ENCODE peak calls at places on chromosomes 5 and 9, in nine cellular contexts. X is tibial nerve; E is WERI-Rb-1; T is aorta; S is fibroblast of pulmonary artery; I is foreskin fibroblast; B is cardiac muscle cell; C is naive thymus-derived CD4-positive, alpha-beta T cell; L is body of pancreas. R is an unnamed sample.

GRCh38 chr5:123659495-123659894 is 147.5 kb downstream of the CSNK1G3 start:
- DNase-seq in X (no peak), E (no peak), T (no peak), S (peak; percentile 9), I (no peak), B (no peak), C (no peak), L (no peak), R (no peak)

GRCh38 chr5:132655821-132656773 is 1.9 kb upstream of the IL13 start:
- DNase-seq in X (no peak), E (peak; percentile 30), T (peak; percentile 85), S (no peak), I (no peak), B (no peak), C (no peak), L (no peak), R (no peak)

GRCh38 chr5:173796746-173797495 is 91.2 kb upstream of the CPEB4 start:
- DNase-seq in X (no peak), E (no peak), T (no peak), S (no peak), I (no peak), B (no peak), C (no peak), L (no peak), R (no peak)

GRCh38 chr9:108622467-108622866 is 233.3 kb downstream of the ACTL7B start:
- DNase-seq in X (no peak), E (no peak), T (no peak), S (peak; percentile 64), I (peak; percentile 18), B (peak; percentile 83), C (no peak), L (no peak), R (no peak)

GRCh38 chr9:117116084-117116483 is 298.8 kb downstream of the ASTN2 start:
- DNase-seq in X (no peak), E (no peak), T (no peak), S (no peak), I (no peak), B (no peak), C (no peak), L (no peak), R (no peak)

GRCh38 chr9:20490246-20490834 is 132.0 kb downstream of the MLLT3 start:
- DNase-seq in X (no peak), E (no peak), T (no peak), S (no peak), I (no peak), B (no peak), C (no peak), L (no peak), R (no peak)

GRCh38 chr5:17398439-17398838 is 99.6 kb upstream of the TAF11L2 start:
- DNase-seq in X (no peak), E (peak; percentile 77), T (no peak), S (peak; percentile 74), I (peak; percentile 23), B (peak; percentile 83), C (no peak), L (no peak), R (no peak)

GRCh38 chr5:65032250-65032649 is 263.5 kb downstream of the CWC27 start:
- DNase-seq in X (no peak), E (no peak), T (no peak), S (peak; percentile 98), I (peak; percentile 78), B (peak; percentile 92), C (no peak), L (no peak), R (no peak)

GRCh38 chr9:82080265-82080664 is 91.7 kb downstream of the SPATA31D1 start:
- DNase-seq in X (no peak), E (no peak), T (no peak), S (no peak), I (no peak), B (no peak), C (no peak), L (no peak), R (no peak)

GRCh38 chr5:95712347-95712958 is 18.7 kb upstream of the RHOBTB3 start:
- DNase-seq in X (no peak), E (no peak), T (no peak), S (peak; percentile 77), I (peak; percentile 65), B (peak; percentile 62), C (no peak), L (no peak), R (no peak)

GRCh38 chr5:96702503-96703383 is 40.6 kb downstream of the CAST start:
- DNase-seq in X (peak; percentile 89), E (peak; percentile 91), T (peak; percentile 99), S (peak; percentile 97), I (peak; percentile 98), B (peak; percentile 98), C (peak; percentile 80), L (peak; percentile 92), R (no peak)

DNA sequence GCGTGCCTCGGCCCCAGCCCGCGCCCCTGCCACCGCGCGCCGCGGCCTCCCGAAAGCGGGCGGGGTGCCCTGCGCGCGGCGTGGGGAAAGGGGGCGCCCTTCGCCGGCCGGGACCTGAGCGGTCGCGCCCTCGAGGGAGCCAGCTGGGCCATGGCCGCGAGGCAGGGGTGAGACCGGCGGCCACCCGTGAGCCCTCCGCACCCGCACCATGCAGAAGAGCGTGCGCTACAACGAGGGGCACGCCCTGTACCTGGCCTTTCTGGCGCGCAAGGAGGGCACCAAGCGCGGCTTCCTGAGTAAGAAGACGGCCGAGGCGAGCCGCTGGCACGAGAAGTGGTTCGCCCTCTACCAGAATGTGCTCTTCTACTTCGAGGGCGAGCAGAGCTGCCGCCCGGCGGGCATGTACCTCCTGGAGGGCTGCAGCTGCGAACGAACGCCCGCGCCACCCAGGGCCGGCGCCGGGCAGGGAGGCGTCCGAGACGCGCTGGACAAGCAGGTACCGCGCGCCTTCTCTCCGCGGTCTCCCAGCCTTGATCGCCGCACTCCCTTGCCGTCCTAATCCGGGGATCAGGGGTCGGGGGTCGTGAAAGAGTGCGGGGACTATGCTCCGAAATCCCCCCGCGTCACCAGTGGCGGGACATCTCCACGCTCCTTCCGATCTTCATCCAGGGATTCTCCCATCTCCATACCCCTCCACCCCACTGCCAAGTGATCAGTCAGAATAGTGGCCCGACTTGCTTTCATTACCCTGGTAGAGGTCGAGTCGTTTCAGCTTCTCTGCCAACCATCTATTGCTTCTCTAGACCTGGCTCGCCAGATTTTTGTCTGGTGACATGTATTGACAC is 590 bp downstream of the RASGRF2 start:
- DNase-seq in X (no peak), E (peak; percentile 51), T (peak; percentile 77), S (peak; percentile 18), I (peak; percentile 32), B (peak; percentile 14), C (peak; percentile 45), L (peak; percentile 13), R (no peak)
- H3K4me3 ChIP-seq in X (peak overlapping the region; percentile 45), E (peak overlapping the region; percentile 45), T (no peak overlapping the region), S (peak overlapping the region; percentile 44), I (peak overlapping the region; percentile 57), B (peak overlapping the region; percentile 15), C (peak overlapping the region; percentile 85), L (no peak overlapping the region), R (no peak overlapping the region)

DNA sequence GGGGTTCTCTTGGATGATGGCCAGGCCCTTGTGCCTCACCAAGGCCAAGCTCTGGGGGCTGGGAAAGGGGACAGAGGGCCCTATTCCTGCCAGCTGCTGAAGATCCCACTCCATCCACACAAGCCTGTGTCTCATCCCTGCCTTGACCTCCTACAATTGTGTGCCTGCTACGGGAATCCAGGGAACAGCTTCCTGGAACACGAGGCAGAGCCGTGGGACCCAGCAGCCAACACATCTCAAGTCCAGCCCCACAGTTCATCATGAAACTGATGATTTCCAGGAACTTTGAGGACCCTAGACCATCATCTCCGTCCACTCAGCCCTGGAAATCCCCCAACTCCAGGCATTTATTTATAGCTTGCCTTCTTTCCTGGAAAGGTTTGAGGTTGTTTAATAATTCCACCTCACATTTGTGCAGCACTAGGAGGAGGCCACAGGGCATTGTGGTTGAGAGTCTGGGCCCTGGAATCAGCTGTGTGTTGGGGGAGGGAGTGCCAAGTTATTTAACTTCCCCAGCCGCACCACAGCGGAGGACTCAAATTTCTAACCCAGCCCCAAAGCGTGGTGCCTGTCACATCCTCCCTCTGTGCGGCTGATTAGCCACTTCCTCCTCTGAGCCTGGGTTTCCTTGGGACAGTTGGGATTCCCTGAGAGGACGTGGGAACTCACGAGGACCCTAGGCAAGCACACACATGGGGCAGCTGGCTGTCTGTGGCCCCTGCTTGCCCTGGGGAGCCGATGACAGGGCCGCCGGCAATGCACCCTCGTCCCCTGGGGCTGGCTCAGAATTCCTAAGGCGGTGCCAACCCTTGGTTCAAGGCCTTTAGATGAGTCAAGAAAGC is 58.2 kb upstream of the GGTA1 start:
- DNase-seq in X (no peak), E (no peak), T (peak; percentile 94), S (peak; percentile 83), I (peak; percentile 88), B (peak; percentile 88), C (no peak), L (peak; percentile 60), R (no peak)
- H3K4me3 ChIP-seq in X (no peak overlapping the region), E (no peak overlapping the region), T (no peak overlapping the region), S (no peak overlapping the region), I (no peak overlapping the region), B (no peak overlapping the region), C (no peak overlapping the region), L (no peak overlapping the region), R (peak overlapping the region; percentile 3)

DNA sequence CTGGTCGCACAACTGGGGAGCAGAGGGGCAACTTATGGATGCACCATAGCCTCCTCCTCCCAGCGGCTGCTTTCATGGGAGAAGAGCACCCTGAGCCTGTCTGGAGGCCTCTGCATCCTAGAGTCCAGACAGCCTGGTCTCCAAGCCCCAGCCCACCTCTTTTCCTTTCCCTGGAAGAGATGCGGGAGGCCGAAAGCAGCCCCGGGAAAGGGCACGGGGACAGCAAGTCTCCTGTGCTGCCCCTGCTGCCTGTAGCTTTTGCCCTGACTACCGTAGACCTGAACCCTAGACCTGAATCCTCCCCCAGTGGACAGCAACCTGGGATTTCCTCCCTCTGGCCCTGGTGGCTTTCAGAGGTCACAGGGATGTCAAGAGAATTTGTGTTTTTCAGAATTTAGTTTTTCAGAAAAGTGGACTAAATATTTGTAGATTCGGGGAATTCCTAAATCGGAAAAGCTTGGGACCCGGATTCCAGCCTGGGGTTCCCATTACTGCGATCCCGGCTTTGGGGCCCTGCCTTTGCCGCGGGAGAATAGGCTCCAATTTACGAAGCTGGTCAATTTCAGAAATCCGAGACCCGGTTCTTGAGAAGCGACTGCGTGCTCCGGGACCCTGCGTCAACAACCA is 4.3 kb upstream of the PITX1 start:
- DNase-seq in X (no peak), E (no peak), T (peak; percentile 30), S (no peak), I (no peak), B (no peak), C (no peak), L (no peak), R (no peak)
- H3K4me3 ChIP-seq in X (no peak overlapping the region), E (no peak overlapping the region), T (no peak overlapping the region), S (no peak overlapping the region), I (no peak overlapping the region), B (no peak overlapping the region), C (no peak overlapping the region), L (no peak overlapping the region), R (no peak overlapping the region)

GRCh38 chr9:121298689-121299112 is 30.7 kb downstream of the GSN start:
- DNase-seq in X (peak; percentile 32), E (no peak), T (no peak), S (peak; percentile 80), I (no peak), B (peak; percentile 70), C (no peak), L (no peak), R (no peak)
- H3K4me3 ChIP-seq in X (peak overlapping the region; percentile 72), E (no peak overlapping the region), T (no peak overlapping the region), S (no peak overlapping the region), I (no peak overlapping the region), B (no peak overlapping the region), C (no peak overlapping the region), L (no peak overlapping the region), R (no peak overlapping the region)

DNA sequence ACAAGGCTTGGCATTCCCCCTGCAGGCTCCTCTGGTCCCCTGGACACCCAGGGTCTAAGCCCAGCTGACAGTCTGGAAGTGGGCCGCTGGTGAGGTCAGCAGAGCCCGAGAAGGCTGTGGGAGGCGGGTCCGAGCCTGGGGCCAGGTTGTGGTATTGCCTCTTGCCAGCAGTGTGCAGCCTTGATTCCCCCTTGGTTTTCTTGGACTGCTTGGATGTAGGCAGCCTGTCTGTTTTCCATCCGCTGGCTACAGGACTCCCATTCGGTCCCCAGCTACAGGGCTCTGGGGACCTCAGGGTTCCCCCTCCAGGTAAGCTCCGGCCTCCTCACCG is 1.6 kb downstream of the AIF1L start:
- DNase-seq in X (no peak), E (no peak), T (no peak), S (no peak), I (no peak), B (no peak), C (no peak), L (no peak), R (no peak)
- H3K4me3 ChIP-seq in X (no peak overlapping the region), E (no peak overlapping the region), T (no peak overlapping the region), S (no peak overlapping the region), I (no peak overlapping the region), B (no peak overlapping the region), C (no peak overlapping the region), L (no peak overlapping the region), R (no peak overlapping the region)

R was measured in SK-N-MC.